ENCODE peak calls at places on chromosomes 12 and 14, in four cellular contexts. L is kidney, U is left lung, J is pancreas. N is an unnamed sample.

GRCh38 chr12:22361785-22362184 is 27.3 kb upstream of the ST8SIA1 start:
- DNase-seq in U (no peak), J (no peak), L (no peak), N (peak)

GRCh38 chr12:92140919-92141536 is 4.6 kb downstream of the BTG1 start:
- DNase-seq in L (no peak), U (no peak), J (no peak), N (no peak)

GRCh38 chr12:51534216-51534615 is 56.8 kb upstream of the SCN8A start:
- DNase-seq in J (no peak), L (no peak), U (no peak), N (no peak)

GRCh38 chr12:100927825-100928224 is 133.2 kb downstream of the ANO4 start:
- DNase-seq in U (no peak), J (no peak), L (no peak), N (no peak)

GRCh38 chr14:98941481-98941880 is 330.5 kb downstream of the BCL11B start:
- DNase-seq in L (no peak), U (no peak), J (no peak), N (no peak)

GRCh38 chr14:104394606-104394910 is 185.0 kb upstream of the C14orf180 start:
- DNase-seq in U (no peak), J (no peak), L (peak), N (no peak)

GRCh38 chr14:58717211-58717610 is 79.4 kb downstream of the DACT1 start:
- DNase-seq in L (no peak), U (no peak), J (no peak), N (no peak)

GRCh38 chr14:77187649-77188012 is 6.0 kb downstream of the TMEM63C start:
- DNase-seq in L (no peak), U (no peak), J (no peak), N (no peak)

GRCh38 chr12:132904718-132905328 is 17.4 kb upstream of the CHFR start:
- DNase-seq in U (peak), J (peak), L (peak), N (peak)

GRCh38 chr12:51281202-51281924 is 11.1 kb upstream of the SMAGP start:
- DNase-seq in L (no peak), U (no peak), J (no peak), N (peak)

GRCh38 chr14:52000019-52000582 is 10.8 kb downstream of the RTRAF start:
- DNase-seq in U (no peak), L (no peak), J (no peak), N (no peak)

GRCh38 chr12:1939316-1939715 is 20.9 kb upstream of the CACNA2D4 start:
- DNase-seq in U (no peak), L (no peak), J (no peak), N (no peak)

GRCh38 chr14:22994762-22995275 is 12.5 kb upstream of the AJUBA start:
- DNase-seq in J (no peak), L (peak), U (peak), N (peak)

GRCh38 chr12:53004178-53004577 is 2.1 kb upstream of the EIF4B start:
- DNase-seq in U (no peak), J (no peak), L (no peak), N (peak)
- H3K4me3 ChIP-seq in U (no peak), J (no peak), L (no peak), N (no peak)

GRCh38 chr14:44912041-44912869 is 49.5 kb downstream of the KLHL28 start:
- DNase-seq in J (no peak), L (peak), U (no peak), N (no peak)
- H3K4me3 ChIP-seq in J (peak), L (peak), U (peak), N (no peak)

GRCh38 chr12:49482095-49483051 is 56.5 kb upstream of the KCNH3 start:
- DNase-seq in L (no peak), U (no peak), J (no peak), N (peak)
- H3K4me3 ChIP-seq in L (no peak), U (no peak), J (no peak), N (no peak)

GRCh38 chr14:64823305-64823985 is 56.3 kb downstream of the SPTB start:
- DNase-seq in U (peak), J (peak), L (peak), N (peak)

GRCh38 chr14:64826333-64826732 is 53.4 kb downstream of the SPTB start:
- DNase-seq in J (no peak), L (no peak), U (no peak), N (no peak)

GRCh38 chr14:64825006-64825405 is 54.7 kb downstream of the SPTB start:
- DNase-seq in L (no peak), J (no peak), U (no peak), N (no peak)

GRCh38 chr14:64826845-64827244 is 52.9 kb downstream of the SPTB start:
- DNase-seq in J (no peak), U (no peak), L (no peak), N (no peak)

GRCh38 chr14:64825498-64825897 is 54.2 kb downstream of the SPTB start:
- DNase-seq in U (no peak), L (no peak), J (no peak), N (no peak)
- H3K4me3 ChIP-seq in U (no peak), L (no peak), J (no peak), N (no peak)

GRCh38 chr12:58915634-58916033 is 4.7 kb downstream of the LRIG3 start:
- DNase-seq in J (peak), U (peak), L (no peak), N (no peak)
- H3K4me3 ChIP-seq in J (peak), U (no peak), L (peak), N (no peak)

DNA sequence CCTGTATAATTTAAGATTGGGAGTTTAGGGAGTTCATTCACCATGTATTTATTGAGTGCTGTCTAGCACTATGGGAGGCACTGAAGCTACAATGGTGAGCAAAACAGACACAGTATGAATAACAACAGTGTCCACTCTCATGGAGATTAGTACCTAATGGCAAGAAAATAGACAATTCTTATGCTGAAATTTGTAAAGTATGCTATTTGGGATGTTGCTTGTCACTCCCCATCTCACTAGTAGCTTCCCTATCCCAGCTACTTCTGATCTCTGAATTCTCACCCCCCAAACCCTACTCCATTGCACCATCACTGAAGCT is 4.0 kb downstream of the GDF11 start:
- DNase-seq in J (no peak), U (no peak), L (no peak), N (no peak)
- H3K4me3 ChIP-seq in J (no peak), U (no peak), L (no peak), N (no peak)

GRCh38 chr14:36656769-36657408 is 4.8 kb upstream of the PAX9 start:
- DNase-seq in L (no peak), U (no peak), J (no peak), N (no peak)
- H3K4me3 ChIP-seq in L (no peak), U (no peak), J (no peak), N (no peak)

DNA sequence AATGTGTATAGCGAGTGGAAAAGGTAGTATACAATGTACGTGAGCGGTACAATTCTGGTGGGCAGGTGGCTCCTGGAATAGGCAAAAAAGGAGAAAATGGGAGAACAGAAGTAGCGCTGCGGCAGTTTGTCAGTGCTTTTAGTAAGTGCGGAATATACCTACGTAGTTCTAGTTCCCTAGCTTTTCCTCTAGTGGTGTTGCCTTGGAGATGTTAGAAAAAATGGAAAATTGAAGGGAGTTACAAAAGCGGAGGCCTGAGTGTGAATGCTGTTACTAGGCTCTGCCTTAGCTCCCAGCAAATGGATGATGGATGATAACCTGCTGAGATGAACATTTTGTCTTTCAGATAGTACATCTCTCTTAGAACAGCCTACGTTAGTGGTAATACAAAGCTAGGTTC is 1.1 kb downstream of the TTC8 start:
- DNase-seq in J (no peak), L (no peak), U (no peak), N (no peak)
- H3K4me3 ChIP-seq in J (no peak), L (peak), U (no peak), N (no peak)

N was measured in trophoblast cell.